ENCODE peak calls at places on chromosomes 3 and 15, in five cellular contexts. D is stomach, C is adrenal gland, H is GM12892, A is A549. T is an unnamed sample.
A peak's percentile ranks its signal among the peaks of the same experiment; 100 is the strongest.

GRCh38 chr15:58506787-58507671 is 75.2 kb downstream of the LIPC start:
- DNase-seq in D (no peak), A (no peak), H (no peak), C (no peak), T (no peak)

GRCh38 chr3:13539671-13540070 is 9.3 kb upstream of the FBLN2 start:
- DNase-seq in D (no peak), C (no peak), H (no peak), A (no peak), T (no peak)

GRCh38 chr15:84981711-84982300 is at the start of gene PDE8A:
- DNase-seq in A (peak; percentile 30), H (peak; percentile 45), D (peak; percentile 60), C (peak; percentile 50), T (peak; percentile 66)

GRCh38 chr3:27758083-27758482 is 36.0 kb upstream of the EOMES start:
- DNase-seq in A (peak; percentile 62), H (no peak), C (peak; percentile 77), D (no peak), T (no peak)

GRCh38 chr3:140441006-140441405 is 236.9 kb upstream of the TRIM42 start:
- DNase-seq in C (no peak), D (no peak), H (no peak), A (peak; percentile 11), T (no peak)

GRCh38 chr15:78565951-78566774 is 843 bp downstream of the CHRNA5 start:
- DNase-seq in H (no peak), D (no peak), A (peak; percentile 55), C (no peak), T (no peak)

GRCh38 chr15:62886431-62887071 is 156.0 kb upstream of the TPM1 start:
- DNase-seq in D (no peak), H (no peak), A (peak; percentile 46), C (no peak), T (no peak)

GRCh38 chr3:124627501-124627908 is 102.7 kb upstream of the UMPS start:
- DNase-seq in A (no peak), H (no peak), C (no peak), D (peak; percentile 61), T (peak; percentile 40)

GRCh38 chr15:67407709-67408257 is 113.1 kb upstream of the C15orf61 start:
- DNase-seq in A (no peak), C (no peak), H (no peak), D (no peak), T (no peak)

GRCh38 chr3:162354343-162354742 is 857.7 kb downstream of the OTOL1 start:
- DNase-seq in H (no peak), A (no peak), C (no peak), D (no peak), T (no peak)

GRCh38 chr15:90594297-90594696 is 64.6 kb downstream of the CRTC3 start:
- DNase-seq in D (peak; percentile 92), C (peak; percentile 76), H (peak; percentile 36), A (peak; percentile 72), T (peak; percentile 29)

GRCh38 chr3:57959407-57960173 is 48.6 kb upstream of the FLNB start:
- DNase-seq in C (no peak), A (no peak), D (no peak), H (no peak), T (no peak)

GRCh38 chr3:64684715-64685261 is 3.0 kb downstream of the ADAMTS9 start:
- DNase-seq in D (no peak), A (no peak), C (peak; percentile 65), H (no peak), T (no peak)

GRCh38 chr3:73786346-73786807 is 161.6 kb upstream of the PDZRN3 start:
- DNase-seq in D (no peak), C (peak; percentile 57), A (no peak), H (no peak), T (no peak)

GRCh38 chr3:71956716-71957115 is 171.8 kb upstream of the PROK2 start:
- DNase-seq in A (no peak), H (no peak), D (no peak), C (no peak), T (peak; percentile 12)

GRCh38 chr3:190581041-190581501 is 67.2 kb downstream of the IL1RAP start:
- DNase-seq in C (no peak), H (no peak), D (no peak), A (no peak), T (no peak)

GRCh38 chr15:86063328-86064180 is 16.1 kb upstream of the AGBL1 start:
- DNase-seq in D (no peak), A (no peak), H (no peak), C (no peak), T (no peak)

GRCh38 chr15:90818251-90819210 is 49.9 kb upstream of the FURIN start:
- DNase-seq in D (peak; percentile 27), C (no peak), H (no peak), A (no peak), T (peak; percentile 58)

GRCh38 chr15:51380999-51381806 is 39.7 kb downstream of the GLDN start:
- DNase-seq in A (peak; percentile 78), C (peak; percentile 70), H (peak; percentile 41), D (peak; percentile 60), T (peak; percentile 66)

GRCh38 chr15:63016234-63016633 is 26.3 kb upstream of the TPM1 start:
- DNase-seq in A (no peak), H (no peak), C (no peak), D (no peak), T (no peak)

GRCh38 chr15:35107122-35107521 is 22.0 kb upstream of the NANOGP8 start:
- DNase-seq in D (no peak), A (no peak), C (no peak), H (no peak), T (no peak)

GRCh38 chr3:16106050-16106449 is 68.4 kb upstream of the GALNT15 start:
- DNase-seq in D (no peak), H (no peak), C (no peak), A (no peak), T (no peak)

DNA sequence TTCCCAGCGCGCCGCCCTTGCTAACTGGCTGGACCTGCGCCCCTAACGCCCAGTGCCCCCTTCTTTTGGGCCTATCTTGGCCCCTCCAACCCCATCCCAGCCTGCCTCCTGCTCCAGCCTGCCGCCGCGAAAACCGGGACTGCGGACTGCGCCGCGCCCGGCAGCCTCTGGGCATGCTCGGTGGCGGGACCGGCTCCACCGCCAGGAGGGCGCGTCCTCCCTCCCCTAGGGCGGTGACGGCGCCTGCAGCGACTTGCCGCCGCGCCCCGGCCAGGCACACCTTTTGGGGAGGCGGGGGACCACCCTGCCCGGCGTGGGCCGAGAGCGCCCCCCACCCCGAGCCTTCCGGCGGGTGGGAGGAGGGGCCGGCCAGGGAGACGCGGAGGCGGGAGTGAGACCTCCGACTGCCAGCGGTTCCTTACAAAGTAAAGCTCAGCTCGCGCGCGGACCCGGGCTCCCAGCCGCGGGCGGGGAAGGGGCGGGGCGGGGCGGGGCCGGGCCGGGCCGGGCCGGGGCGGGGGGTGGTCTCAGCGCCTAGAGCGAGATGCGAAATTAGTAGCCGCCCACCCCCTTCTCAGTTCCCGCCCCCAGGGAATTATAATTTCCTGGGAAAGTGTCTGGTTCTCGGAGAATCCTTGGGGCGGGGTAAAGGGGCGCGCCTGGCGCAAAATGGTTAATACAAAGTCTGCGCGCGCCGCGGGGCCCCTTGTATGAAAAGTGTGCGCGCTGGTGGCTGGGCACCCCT is 225.0 kb upstream of the IL12A start:
- DNase-seq in H (peak; percentile 59), D (peak; percentile 62), C (peak; percentile 16), A (peak; percentile 88), T (peak; percentile 21)
- TF ChIP-seq POLR2A in H (no peak), D (peak; percentile 38), C (peak; percentile 32), A (peak; percentile 81), T (no peak)

GRCh38 chr3:129892857-129893615 is 475 bp downstream of the TMCC1 start:
- DNase-seq in C (peak; percentile 67), H (peak; percentile 61), A (no peak), D (no peak), T (no peak)
- TF ChIP-seq POLR2A in C (peak; percentile 75), H (peak; percentile 62), A (peak; percentile 37), D (no peak), T (no peak)

DNA sequence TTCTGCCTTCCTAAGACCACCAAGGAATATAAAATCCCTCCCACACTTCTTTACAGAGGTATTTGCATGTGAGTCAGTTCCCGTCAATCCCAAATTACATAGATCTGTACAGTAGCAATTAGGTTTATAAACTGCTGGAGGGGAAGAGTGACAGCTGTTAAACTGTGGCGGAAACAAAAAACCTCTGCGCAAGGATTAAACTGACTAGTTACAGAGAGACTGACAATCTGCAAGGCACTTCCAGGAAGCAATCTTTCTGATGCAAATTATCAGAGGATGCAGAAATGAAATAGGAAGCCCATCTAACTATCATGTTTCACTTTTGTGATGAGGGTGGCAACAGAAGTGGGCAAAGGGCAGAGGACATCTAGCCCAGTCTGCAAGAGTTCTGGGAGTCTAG is 150.4 kb downstream of the RTP4 start:
- DNase-seq in D (no peak), A (no peak), H (no peak), C (no peak), T (no peak)
- TF ChIP-seq POLR2A in D (no peak), A (no peak), H (no peak), C (no peak), T (no peak)

GRCh38 chr15:101237161-101237775 is 14.6 kb downstream of the CHSY1 start:
- DNase-seq in D (no peak), A (no peak), C (no peak), H (no peak), T (no peak)
- TF ChIP-seq POLR2A in D (no peak), A (no peak), C (no peak), H (no peak), T (no peak)

GRCh38 chr3:120040813-120041377 is 53.4 kb downstream of the GSK3B start:
- DNase-seq in H (no peak), C (no peak), A (no peak), D (no peak), T (no peak)
- TF ChIP-seq POLR2A in H (no peak), C (no peak), A (no peak), D (no peak), T (no peak)

DNA sequence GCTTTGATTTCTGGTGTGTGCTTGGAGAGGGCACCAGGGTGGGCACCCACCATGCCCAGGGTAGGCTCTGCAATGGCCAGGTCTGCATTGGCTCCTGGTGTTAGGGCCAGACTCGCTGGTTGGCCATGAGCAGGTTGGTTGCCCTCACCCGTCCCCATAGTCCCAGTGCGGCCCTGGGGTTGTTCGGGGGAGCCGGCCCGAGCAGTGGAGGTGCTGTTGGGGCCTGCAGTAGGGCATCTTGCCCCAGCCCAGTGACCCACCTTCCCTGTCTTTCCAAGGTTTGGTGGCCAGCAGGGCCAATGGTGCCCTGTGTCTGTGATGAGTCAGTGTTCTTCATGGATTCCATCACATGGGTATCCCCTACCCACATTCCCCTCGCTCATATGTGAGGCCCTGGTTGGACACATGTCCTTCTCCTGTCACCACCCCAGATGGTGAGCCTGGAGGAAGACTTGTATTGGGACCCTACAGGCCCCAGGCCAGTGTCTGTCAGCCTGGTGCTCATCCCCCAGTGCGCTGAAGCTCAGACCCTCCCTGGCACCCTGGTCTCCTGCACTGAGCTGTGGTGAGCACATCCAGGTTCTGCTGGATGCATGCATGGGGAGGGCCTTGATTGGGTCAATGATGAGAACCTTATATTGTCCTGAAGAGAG is 190.1 kb downstream of the UBE3A start:
- DNase-seq in A (no peak), H (peak; percentile 2), D (peak; percentile 22), C (no peak), T (no peak)
- TF ChIP-seq POLR2A in A (no peak), H (no peak), D (no peak), C (no peak), T (no peak)